ENCODE peak calls at places on chromosome 7, in six cellular contexts. K, L, O, E, C and X are unnamed samples.

GRCh38 chr7:154698726-154699291 is 304.1 kb downstream of the PAXIP1 start:
- DNase-seq in K (no peak), L (no peak), O (no peak), E (no peak), C (no peak), X (no peak)

GRCh38 chr7:82690944-82691343 is 247.4 kb upstream of the CACNA2D1 start:
- DNase-seq in K (peak), L (no peak), O (no peak), E (no peak), C (no peak), X (no peak)

GRCh38 chr7:3446786-3447185 is 145.7 kb downstream of the SDK1 start:
- DNase-seq in K (no peak), L (no peak), O (no peak), E (no peak), C (no peak), X (no peak)

GRCh38 chr7:42843209-42843800 is 68.6 kb downstream of the C7orf25 start:
- DNase-seq in K (no peak), L (peak), O (no peak), E (no peak), C (peak), X (peak)

GRCh38 chr7:26162431-26162830 is 10.4 kb downstream of the NFE2L3 start:
- DNase-seq in K (no peak), L (no peak), O (no peak), E (no peak), C (no peak), X (no peak)

GRCh38 chr7:107078517-107078966 is 34.0 kb downstream of the PRKAR2B start:
- DNase-seq in K (no peak), L (peak), O (no peak), E (no peak), C (peak), X (peak)

GRCh38 chr7:815284-816216 is 16.7 kb upstream of the SUN1 start:
- DNase-seq in K (no peak), L (no peak), O (no peak), E (no peak), C (no peak), X (no peak)

GRCh38 chr7:76272872-76273271 is 29.6 kb upstream of the HSPB1 start:
- DNase-seq in K (no peak), L (no peak), O (no peak), E (no peak), C (no peak), X (no peak)

GRCh38 chr7:74627699-74628411 is 29.7 kb upstream of the GTF2I start:
- DNase-seq in K (no peak), L (no peak), O (no peak), E (no peak), C (peak), X (peak)

GRCh38 chr7:137993395-137993743 is 8.5 kb downstream of the CREB3L2 start:
- DNase-seq in K (no peak), L (no peak), O (no peak), E (no peak), C (no peak), X (no peak)

GRCh38 chr7:18566829-18567228 is 71.3 kb downstream of the HDAC9 start:
- DNase-seq in K (no peak), L (peak), O (no peak), E (no peak), C (no peak), X (no peak)

GRCh38 chr7:1713502-1714484 is 43.7 kb downstream of the ELFN1 start:
- DNase-seq in K (peak), L (no peak), O (no peak), E (no peak), C (no peak), X (no peak)

GRCh38 chr7:101017099-101017777 is 2.6 kb upstream of the MUC17 start:
- DNase-seq in K (peak), L (peak), O (peak), E (peak), C (peak), X (peak)

GRCh38 chr7:112573302-112574039 is 92.7 kb downstream of the LSMEM1 start:
- DNase-seq in K (no peak), L (peak), O (no peak), E (no peak), C (no peak), X (peak)

GRCh38 chr7:6398943-6399342 is 48.8 kb downstream of the DAGLB start:
- DNase-seq in K (peak), L (peak), O (no peak), E (no peak), C (no peak), X (no peak)

GRCh38 chr7:78124221-78124620 is 325.6 kb downstream of the PHTF2 start:
- DNase-seq in K (no peak), L (no peak), O (no peak), E (no peak), C (no peak), X (no peak)

GRCh38 chr7:76327610-76328009 is 25.1 kb downstream of the HSPB1 start:
- DNase-seq in K (no peak), L (no peak), O (no peak), E (no peak), C (no peak), X (no peak)

GRCh38 chr7:117014673-117015133 is 61.4 kb downstream of the ST7 start:
- DNase-seq in K (peak), L (peak), O (no peak), E (no peak), C (peak), X (peak)

GRCh38 chr7:16594061-16594460 is 51.5 kb downstream of the ANKMY2 start:
- DNase-seq in K (no peak), L (peak), O (no peak), E (no peak), C (no peak), X (peak)

GRCh38 chr7:5541087-5541992 is 117.7 kb upstream of the TNRC18 start:
- DNase-seq in K (no peak), L (no peak), O (no peak), E (no peak), C (no peak), X (no peak)

GRCh38 chr7:75048435-75049379 is 24.9 kb downstream of the RCC1L start:
- DNase-seq in K (no peak), L (peak), O (no peak), E (no peak), C (no peak), X (peak)

GRCh38 chr7:157120181-157120580 is 18.5 kb upstream of the UBE3C start:
- DNase-seq in K (no peak), L (no peak), O (no peak), E (no peak), C (no peak), X (no peak)

GRCh38 chr7:1647961-1648631 is 22.0 kb upstream of the ELFN1 start:
- DNase-seq in K (peak), L (no peak), O (no peak), E (no peak), C (no peak), X (peak)

GRCh38 chr7:138527746-138528223 is 67.7 kb downstream of the TRIM24 start:
- DNase-seq in K (no peak), L (peak), O (no peak), E (no peak), C (no peak), X (peak)

DNA sequence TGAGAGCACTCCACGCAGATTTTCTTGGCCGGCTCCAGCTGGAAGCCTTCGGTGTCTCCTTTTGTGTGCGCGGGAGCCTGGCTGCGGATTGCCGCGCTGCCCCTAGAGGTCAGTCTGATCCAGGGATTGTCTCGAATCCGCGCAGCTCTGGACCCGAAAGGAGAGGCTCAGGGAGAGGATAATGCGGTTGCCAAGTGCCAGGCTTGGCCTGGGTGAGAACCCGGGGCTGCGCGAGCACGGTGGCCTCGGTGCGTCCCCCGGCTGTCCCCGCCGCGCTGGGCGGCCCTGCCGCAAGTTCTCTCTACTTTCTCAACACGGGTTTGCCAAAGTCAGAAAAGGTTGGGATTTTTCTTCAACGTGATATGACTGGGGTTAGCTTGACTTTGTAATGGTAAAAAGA is 140.9 kb downstream of the ADCYAP1R1 start:
- DNase-seq in K (peak), L (peak), O (no peak), E (no peak), C (peak), X (peak)
- TF ChIP-seq CTCF in K (peak), L (peak), O (no peak), E (peak), C (peak), X (peak)

DNA sequence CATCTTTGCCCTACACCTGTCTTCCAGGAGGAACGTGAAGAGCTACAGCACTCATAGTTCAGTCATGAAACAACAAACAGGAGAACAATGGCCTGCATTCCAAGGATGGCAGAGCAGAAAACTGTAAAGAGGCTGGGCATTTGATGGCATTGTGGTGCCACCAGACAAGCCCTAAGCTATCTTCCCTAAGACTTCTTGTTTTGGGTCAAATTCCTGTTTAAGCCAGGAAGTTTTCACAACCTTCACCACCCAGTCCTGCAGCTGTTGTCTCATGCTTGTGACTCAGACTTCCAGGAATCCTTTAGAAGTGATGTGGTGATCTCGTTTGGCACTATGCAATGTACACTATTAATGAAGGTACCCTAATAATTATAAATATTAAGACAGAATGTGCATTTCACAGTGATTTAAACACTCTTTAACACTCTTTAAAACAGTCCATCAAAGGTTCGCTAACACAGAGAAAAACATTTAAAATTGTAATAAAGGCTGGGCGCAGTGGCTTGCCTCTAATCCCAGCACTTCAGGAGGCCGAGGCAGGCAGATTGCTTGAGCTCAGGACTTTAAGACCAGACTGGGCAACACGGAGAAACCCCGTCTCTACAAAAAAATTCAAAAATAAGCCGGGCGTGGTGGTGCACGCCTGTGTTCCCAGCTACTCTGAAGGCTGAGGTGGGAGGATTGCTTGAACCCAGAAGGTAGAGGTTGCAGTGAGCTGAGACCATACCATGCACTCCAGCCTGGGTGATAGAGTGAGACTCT is 2.7 kb upstream of the HERPUD2 start:
- DNase-seq in K (no peak), L (peak), O (no peak), E (no peak), C (no peak), X (peak)
- H3K4me3 ChIP-seq in K (no peak), L (no peak), O (no peak), E (no peak), C (no peak), X (no peak)

DNA sequence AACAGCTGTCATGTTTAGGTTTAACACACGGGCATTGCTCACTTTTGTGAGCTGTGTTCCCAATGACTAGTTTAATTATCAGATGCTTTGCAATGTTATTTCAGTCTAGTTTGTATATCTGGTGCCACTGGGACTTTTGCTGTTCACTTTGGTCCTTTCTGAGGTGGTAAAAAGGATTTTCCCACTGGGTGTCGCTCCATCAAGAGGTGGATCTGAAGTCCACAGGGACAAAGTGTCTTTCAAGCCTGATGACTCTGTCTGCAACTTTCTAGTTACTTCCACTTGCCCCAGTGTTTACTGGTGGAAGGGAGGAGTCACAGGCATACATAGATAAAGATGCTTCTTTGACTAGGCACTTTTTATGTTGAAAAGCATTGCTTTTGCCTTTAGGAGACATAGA is 242.2 kb downstream of the HGF start:
- DNase-seq in K (no peak), L (no peak), O (no peak), E (no peak), C (no peak), X (no peak)
- TF ChIP-seq CTCF in K (no peak), L (peak), O (no peak), E (no peak), C (no peak), X (no peak)

GRCh38 chr7:97735075-97735474 is 3.2 kb downstream of the TAC1 start:
- DNase-seq in K (no peak), L (no peak), O (no peak), E (no peak), C (no peak), X (no peak)

GRCh38 chr7:97733276-97734206 is 1.7 kb downstream of the TAC1 start:
- DNase-seq in K (peak), L (peak), O (no peak), E (no peak), C (no peak), X (no peak)

GRCh38 chr7:97734255-97734654 is 2.4 kb downstream of the TAC1 start:
- DNase-seq in K (no peak), L (no peak), O (no peak), E (no peak), C (no peak), X (no peak)

GRCh38 chr7:97731736-97732370 is at the start of gene TAC1:
- DNase-seq in K (peak), L (peak), O (no peak), E (no peak), C (no peak), X (peak)

DNA sequence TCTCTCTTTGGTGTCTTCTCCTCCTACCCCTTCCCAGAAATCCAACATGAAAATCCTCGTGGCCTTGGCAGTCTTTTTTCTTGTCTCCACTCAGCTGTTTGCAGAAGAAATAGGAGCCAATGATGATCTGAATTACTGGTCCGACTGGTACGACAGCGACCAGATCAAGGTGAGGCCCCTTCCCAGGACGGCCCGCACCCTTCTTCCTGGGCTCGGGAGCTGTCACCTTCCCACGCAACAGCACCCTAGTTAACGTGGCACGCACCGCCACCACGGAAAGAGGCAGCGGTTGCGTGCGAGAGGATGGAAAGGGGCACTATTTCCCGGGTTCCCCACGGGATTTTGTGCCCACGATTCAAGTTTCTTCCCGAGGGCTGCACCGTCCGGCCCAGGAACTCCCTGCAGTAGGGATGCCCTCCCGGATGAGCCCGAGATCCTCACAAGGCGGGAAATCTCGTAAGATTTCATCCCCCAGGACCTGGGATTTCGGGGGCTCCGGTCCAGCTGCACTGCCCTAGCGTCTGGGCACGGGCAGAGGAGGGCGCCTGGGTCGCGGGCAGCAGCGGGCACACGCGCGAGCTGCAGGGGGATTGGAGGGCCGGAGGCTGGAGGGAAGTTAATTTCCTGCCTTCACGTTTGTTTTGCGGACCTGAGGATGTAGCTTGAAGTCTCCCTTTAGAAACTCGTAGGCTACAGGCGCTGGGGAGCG is 835 bp downstream of the TAC1 start:
- DNase-seq in K (peak), L (peak), O (no peak), E (no peak), C (no peak), X (peak)
- H3K4me3 ChIP-seq in K (no peak), L (no peak), O (no peak), E (peak), C (no peak), X (no peak)

DNA sequence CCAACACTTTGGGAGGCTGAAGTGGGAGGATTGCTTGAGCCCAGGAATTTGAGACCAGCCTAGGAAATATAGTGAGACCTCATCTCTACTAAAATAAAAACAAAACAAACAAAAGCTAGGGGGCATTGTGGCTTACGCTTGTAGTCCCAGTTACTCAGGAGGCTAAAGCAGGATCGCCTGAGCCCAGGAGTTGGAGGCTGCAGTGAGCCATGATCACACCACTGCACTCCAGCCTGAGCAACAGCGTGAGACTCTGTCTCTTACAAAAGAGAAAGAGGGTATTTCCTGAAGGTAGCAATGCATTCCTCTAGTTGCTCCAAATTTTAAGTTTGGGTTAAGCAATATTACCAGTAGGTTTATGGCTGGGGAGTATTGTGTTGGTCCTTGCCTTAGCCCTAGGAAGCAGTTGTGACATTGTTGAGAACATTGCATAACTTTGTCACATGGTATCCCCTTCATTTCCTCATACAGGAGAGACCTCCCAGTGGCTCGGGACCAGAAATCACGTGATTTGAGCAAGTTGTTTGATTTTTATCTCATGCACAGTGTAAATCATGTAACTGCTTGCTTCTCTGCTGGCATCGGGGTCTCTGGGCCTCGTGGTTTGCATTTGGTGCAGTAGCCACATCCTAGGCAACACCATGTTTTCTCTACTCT is 23.3 kb upstream of the SMARCD3 start:
- DNase-seq in K (no peak), L (peak), O (no peak), E (peak), C (peak), X (peak)
- TF ChIP-seq CTCF in K (no peak), L (no peak), O (no peak), E (no peak), C (no peak), X (no peak)

GRCh38 chr7:130141858-130142653 is 63.1 kb downstream of the TMEM209 start:
- DNase-seq in K (no peak), L (no peak), O (no peak), E (no peak), C (no peak), X (no peak)

GRCh38 chr7:130139193-130139950 is 65.8 kb downstream of the TMEM209 start:
- DNase-seq in K (no peak), L (no peak), O (no peak), E (no peak), C (peak), X (no peak)

GRCh38 chr7:130140551-130141160 is 64.5 kb downstream of the TMEM209 start:
- DNase-seq in K (no peak), L (no peak), O (no peak), E (no peak), C (no peak), X (no peak)

GRCh38 chr7:130142654-130143333 is 62.4 kb downstream of the TMEM209 start:
- DNase-seq in K (no peak), L (no peak), O (no peak), E (no peak), C (no peak), X (no peak)

GRCh38 chr7:130141161-130141857 is 63.9 kb downstream of the TMEM209 start:
- DNase-seq in K (peak), L (peak), O (peak), E (no peak), C (peak), X (peak)
- H3K4me3 ChIP-seq in K (peak), L (peak), O (peak), E (peak), C (peak), X (peak)

GRCh38 chr7:149751058-149751775 is 22.2 kb downstream of the ZNF467 start:
- DNase-seq in K (no peak), L (no peak), O (no peak), E (no peak), C (no peak), X (no peak)

GRCh38 chr7:149748223-149748874 is 25.0 kb downstream of the ZNF467 start:
- DNase-seq in K (no peak), L (no peak), O (no peak), E (no peak), C (no peak), X (no peak)

GRCh38 chr7:149752646-149753045 is 20.7 kb downstream of the ZNF467 start:
- DNase-seq in K (no peak), L (no peak), O (no peak), E (no peak), C (no peak), X (no peak)

GRCh38 chr7:149750122-149750845 is 23.1 kb downstream of the ZNF467 start:
- DNase-seq in K (no peak), L (no peak), O (no peak), E (no peak), C (no peak), X (no peak)

GRCh38 chr7:149753370-149754233 is 19.8 kb downstream of the ZNF467 start:
- DNase-seq in K (no peak), L (peak), O (no peak), E (no peak), C (peak), X (peak)
- TF ChIP-seq CTCF in K (peak), L (peak), O (no peak), E (peak), C (peak), X (peak)

GRCh38 chr7:105653441-105654005 is 72.2 kb upstream of the EFCAB10 start:
- DNase-seq in K (no peak), L (no peak), O (no peak), E (no peak), C (no peak), X (no peak)

GRCh38 chr7:105649727-105650381 is 68.6 kb upstream of the EFCAB10 start:
- DNase-seq in K (no peak), L (peak), O (no peak), E (no peak), C (no peak), X (peak)

GRCh38 chr7:105650382-105650729 is 69.1 kb upstream of the EFCAB10 start:
- DNase-seq in K (no peak), L (no peak), O (no peak), E (no peak), C (no peak), X (no peak)

GRCh38 chr7:105652359-105652993 is 71.2 kb upstream of the EFCAB10 start:
- DNase-seq in K (peak), L (peak), O (peak), E (peak), C (peak), X (peak)

DNA sequence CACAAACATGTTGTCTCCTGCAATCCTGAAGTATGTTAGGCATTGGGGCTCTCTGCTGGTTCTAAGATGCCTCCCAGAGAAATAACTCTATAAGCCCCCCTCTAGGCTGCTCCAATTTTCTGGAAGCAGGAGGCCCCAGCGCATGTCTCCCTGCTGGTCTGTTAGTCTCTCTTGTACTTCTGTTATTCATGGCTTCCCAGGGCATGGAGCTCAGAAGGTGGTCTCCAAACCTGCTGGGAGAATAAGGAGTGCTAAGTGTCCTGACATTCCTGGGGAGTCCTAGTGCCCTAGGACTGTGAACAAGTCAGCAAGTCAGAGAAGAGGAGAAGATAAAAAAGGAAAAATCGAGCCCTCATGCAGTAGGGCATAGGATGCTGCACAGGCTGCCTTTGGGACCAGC is 70.5 kb upstream of the EFCAB10 start:
- DNase-seq in K (no peak), L (no peak), O (no peak), E (no peak), C (no peak), X (no peak)
- H3K4me3 ChIP-seq in K (no peak), L (no peak), O (no peak), E (no peak), C (no peak), X (no peak)